ENCODE peak calls at places on chromosomes 7 and 10, in four cellular contexts. A, B, T and X are unnamed samples.

GRCh38 chr10:29658984-29659769 is 24.4 kb upstream of the SVIL start:
- DNase-seq in A (no peak), B (peak), T (peak), X (peak)

GRCh38 chr10:34966440-34966839 is 123.7 kb downstream of the CUL2 start:
- DNase-seq in A (no peak), B (no peak), T (no peak), X (no peak)

GRCh38 chr7:2092279-2092678 is 140.5 kb downstream of the MAD1L1 start:
- DNase-seq in A (no peak), B (no peak), T (no peak), X (no peak)

GRCh38 chr7:140564643-140565042 is 76.0 kb downstream of the DENND2A start:
- DNase-seq in A (no peak), B (no peak), T (peak), X (no peak)

GRCh38 chr7:6026011-6026819 is 5.0 kb upstream of the ANKRD61 start:
- DNase-seq in A (peak), B (peak), T (peak), X (peak)

GRCh38 chr10:112216151-112216550 is 32.6 kb upstream of the GPAM start:
- DNase-seq in A (no peak), B (no peak), T (no peak), X (no peak)

GRCh38 chr7:96699219-96699871 is 10.3 kb downstream of the SEM1 start:
- DNase-seq in A (no peak), B (no peak), T (no peak), X (no peak)

GRCh38 chr10:18572959-18573561 is 78.3 kb downstream of the NSUN6 start:
- DNase-seq in A (no peak), B (no peak), T (no peak), X (no peak)

GRCh38 chr10:71369602-71370001 is 27.1 kb upstream of the CDH23 start:
- DNase-seq in A (no peak), B (no peak), T (no peak), X (no peak)

GRCh38 chr7:90391488-90391887 is 11.8 kb upstream of the CLDN12 start:
- DNase-seq in A (no peak), B (no peak), T (no peak), X (no peak)

GRCh38 chr10:133466683-133467275 is 13.0 kb downstream of the SCART1 start:
- DNase-seq in A (no peak), B (no peak), T (no peak), X (no peak)

GRCh38 chr7:102321351-102322201 is 34.7 kb downstream of the SPDYE6 start:
- DNase-seq in A (no peak), B (no peak), T (no peak), X (no peak)

GRCh38 chr10:70183304-70183703 is 13.0 kb upstream of the SAR1A start:
- DNase-seq in A (no peak), B (no peak), T (no peak), X (no peak)

GRCh38 chr10:78853864-78854263 is 214.9 kb upstream of the ZMIZ1 start:
- DNase-seq in A (no peak), B (no peak), T (peak), X (no peak)

GRCh38 chr7:74371381-74372059 is 82.2 kb upstream of the GTF2IRD1 start:
- DNase-seq in A (no peak), B (no peak), T (peak), X (no peak)

GRCh38 chr10:23362069-23362830 is 17.7 kb upstream of the C10orf67 start:
- DNase-seq in A (no peak), B (no peak), T (no peak), X (no peak)

GRCh38 chr10:102775973-102776669 is 32.4 kb downstream of the WBP1L start:
- DNase-seq in A (no peak), B (peak), T (no peak), X (peak)